ENCODE peak calls at places on chromosomes 7 and 10, in five cellular contexts. E is PC-9, N is cardiac muscle cell, A is RWPE2, F is cardiac fibroblast. C is an unnamed sample.

GRCh38 chr7:100649826-100650565 is 6.3 kb downstream of the ACTL6B start:
- DNase-seq in E (peak; percentile 49), N (peak; percentile 18), A (no peak), F (peak; percentile 16), C (no peak)

GRCh38 chr10:74231375-74231774 is 80.4 kb downstream of the ADK start:
- DNase-seq in E (peak; percentile 54), N (peak; percentile 38), A (no peak), F (peak; percentile 46), C (peak; percentile 46)

GRCh38 chr10:8242295-8242872 is 187.9 kb downstream of the GATA3 start:
- DNase-seq in E (no peak), N (no peak), A (no peak), F (no peak), C (no peak)

GRCh38 chr10:102599565-102600327 is 44.5 kb upstream of the TRIM8 start:
- DNase-seq in E (no peak), N (peak; percentile 91), A (no peak), F (peak; percentile 88), C (no peak)

GRCh38 chr7:98613601-98614425 is 3.3 kb upstream of the NPTX2 start:
- DNase-seq in E (peak; percentile 6), N (peak; percentile 40), A (no peak), F (peak; percentile 52), C (peak; percentile 8)

GRCh38 chr10:66151346-66151745 is 774.5 kb upstream of the LRRTM3 start:
- DNase-seq in E (no peak), N (peak; percentile 2), A (no peak), F (no peak), C (no peak)

GRCh38 chr10:124063736-124064135 is 29.7 kb downstream of the CHST15 start:
- DNase-seq in E (no peak), N (peak; percentile 86), A (no peak), F (peak; percentile 80), C (peak; percentile 89)

GRCh38 chr10:96337106-96337505 is 21.7 kb downstream of the OPALIN start:
- DNase-seq in E (no peak), N (no peak), A (no peak), F (no peak), C (no peak)

GRCh38 chr7:8068892-8069686 is 100.5 kb downstream of the GLCCI1 start:
- DNase-seq in E (no peak), N (no peak), A (no peak), F (no peak), C (no peak)

GRCh38 chr10:24762161-24762924 is 38.7 kb upstream of the ARHGAP21 start:
- DNase-seq in E (no peak), N (peak; percentile 74), A (no peak), F (peak; percentile 68), C (no peak)

GRCh38 chr10:79403441-79404230 is 41.8 kb downstream of the ZCCHC24 start:
- DNase-seq in E (no peak), N (peak; percentile 91), A (no peak), F (peak; percentile 88), C (no peak)

GRCh38 chr10:1115262-1115955 is 59.2 kb downstream of the WDR37 start:
- DNase-seq in E (no peak), N (no peak), A (no peak), F (no peak), C (no peak)

GRCh38 chr7:110534241-110534931 is 556.5 kb upstream of the LRRN3 start:
- DNase-seq in E (peak; percentile 30), N (no peak), A (peak; percentile 86), F (no peak), C (peak; percentile 73)

GRCh38 chr10:119331031-119331430 is 123.7 kb downstream of the GRK5 start:
- DNase-seq in E (no peak), N (no peak), A (no peak), F (no peak), C (no peak)

GRCh38 chr10:11440250-11441150 is 170.9 kb downstream of the USP6NL start:
- DNase-seq in E (no peak), N (no peak), A (no peak), F (no peak), C (no peak)

GRCh38 chr7:45451636-45452035 is 122.5 kb upstream of the ADCY1 start:
- DNase-seq in E (no peak), N (no peak), A (no peak), F (no peak), C (peak; percentile 7)

GRCh38 chr10:11898372-11899066 is 75.4 kb downstream of the PROSER2 start:
- DNase-seq in E (peak; percentile 91), N (peak; percentile 32), A (peak; percentile 85), F (peak; percentile 30), C (no peak)

GRCh38 chr10:101935431-101935830 is 91.8 kb upstream of the KCNIP2 start:
- DNase-seq in E (no peak), N (no peak), A (no peak), F (no peak), C (no peak)

GRCh38 chr10:44393834-44394547 is 9.1 kb upstream of the CXCL12 start:
- DNase-seq in E (no peak), N (no peak), A (no peak), F (no peak), C (no peak)

GRCh38 chr10:58919927-58920654 is 256.4 kb upstream of the PHYHIPL start:
- DNase-seq in E (no peak), N (peak; percentile 78), A (no peak), F (peak; percentile 76), C (peak; percentile 85)

GRCh38 chr7:157752832-157753291 is 416.1 kb downstream of the DNAJB6 start:
- DNase-seq in E (no peak), N (peak; percentile 20), A (no peak), F (no peak), C (no peak)

GRCh38 chr10:89352039-89352597 is 24.3 kb downstream of the IFIT3 start:
- DNase-seq in E (peak; percentile 76), N (peak; percentile 97), A (peak; percentile 65), F (peak; percentile 98), C (peak; percentile 99)

GRCh38 chr10:11152801-11153200 is 135.1 kb downstream of the CELF2 start:
- DNase-seq in E (no peak), N (no peak), A (no peak), F (no peak), C (no peak)

GRCh38 chr10:103658049-103658577 is 164.6 kb downstream of the NEURL1 start:
- DNase-seq in E (no peak), N (peak; percentile 83), A (no peak), F (peak; percentile 64), C (no peak)

GRCh38 chr10:6766061-6766460 is 186.0 kb upstream of the PRKCQ start:
- DNase-seq in E (no peak), N (peak; percentile 82), A (no peak), F (peak; percentile 87), C (peak; percentile 44)

GRCh38 chr10:102310356-102311024 is 65.2 kb downstream of the GBF1 start:
- DNase-seq in E (peak; percentile 43), N (peak; percentile 67), A (no peak), F (peak; percentile 68), C (peak; percentile 69)

GRCh38 chr7:128893251-128894100 is 17.0 kb downstream of the KCP start:
- DNase-seq in E (peak; percentile 97), N (no peak), A (peak; percentile 95), F (no peak), C (no peak)

GRCh38 chr7:138834583-138834982 is 36.6 kb upstream of the ATP6V0A4 start:
- DNase-seq in E (no peak), N (no peak), A (no peak), F (no peak), C (no peak)

GRCh38 chr7:74479961-74480829 is 26.5 kb downstream of the GTF2IRD1 start:
- DNase-seq in E (no peak), N (peak; percentile 86), A (no peak), F (peak; percentile 89), C (peak; percentile 91)

GRCh38 chr7:82234457-82235049 is 209.0 kb downstream of the CACNA2D1 start:
- DNase-seq in E (no peak), N (peak; percentile 65), A (no peak), F (peak; percentile 71), C (peak; percentile 30)
- TF ChIP-seq CTCF in E (peak; percentile 78), N (peak; percentile 58), A (peak; percentile 83), F (peak; percentile 45), C (peak; percentile 89)

GRCh38 chr7:69967152-69967591 is 368.9 kb downstream of the AUTS2 start:
- DNase-seq in E (no peak), N (peak; percentile 58), A (no peak), F (peak; percentile 29), C (no peak)

GRCh38 chr7:69962856-69963149 is 364.5 kb downstream of the AUTS2 start:
- DNase-seq in E (no peak), N (peak; percentile 56), A (no peak), F (peak; percentile 38), C (no peak)

GRCh38 chr7:69968969-69969368 is 370.7 kb downstream of the AUTS2 start:
- DNase-seq in E (no peak), N (no peak), A (no peak), F (no peak), C (no peak)

GRCh38 chr7:69963388-69963787 is 365.1 kb downstream of the AUTS2 start:
- DNase-seq in E (no peak), N (no peak), A (no peak), F (no peak), C (no peak)

DNA sequence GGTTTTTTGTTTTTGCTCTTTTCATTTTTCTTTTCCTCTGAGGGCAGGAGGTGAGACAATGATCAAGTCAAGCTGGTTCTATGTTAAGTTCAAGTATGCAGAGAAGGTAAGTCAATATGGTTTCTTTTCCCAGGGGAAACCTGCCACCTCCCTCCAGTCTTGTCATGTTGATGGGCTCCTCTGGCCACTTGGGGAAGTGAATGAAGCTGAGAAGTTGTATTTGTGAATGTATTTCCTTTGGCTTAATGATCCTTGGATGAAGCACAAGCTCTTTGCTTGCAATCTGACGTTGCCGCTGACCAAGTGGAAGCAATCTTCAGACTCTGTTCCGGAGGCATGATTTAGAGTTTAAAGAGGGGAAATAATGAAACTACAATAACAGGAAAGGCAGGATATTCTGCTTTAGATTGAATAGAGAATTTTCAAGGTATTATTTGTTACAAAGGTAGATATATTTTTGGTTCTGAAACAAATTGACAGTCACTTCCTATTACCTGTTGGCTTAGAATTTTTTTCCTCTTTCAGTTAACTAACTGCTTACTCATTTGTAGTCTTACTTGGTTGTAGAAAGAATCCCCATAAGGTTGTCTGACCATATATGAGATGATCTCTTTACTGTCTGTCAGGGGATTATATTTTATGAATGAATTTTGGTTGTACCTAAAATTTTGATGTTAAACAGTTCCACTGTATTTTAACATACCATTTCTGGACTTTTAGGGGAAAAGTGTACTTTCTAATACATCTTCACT is 369.6 kb downstream of the AUTS2 start:
- DNase-seq in E (no peak), N (peak; percentile 23), A (no peak), F (peak; percentile 10), C (no peak)
- TF ChIP-seq CTCF in E (no peak), N (no peak), A (no peak), F (no peak), C (no peak)

GRCh38 chr10:120646738-120647427 is 189.9 kb downstream of the PLPP4 start:
- DNase-seq in E (no peak), N (no peak), A (no peak), F (no peak), C (no peak)
- TF ChIP-seq CTCF in E (no peak), N (no peak), A (no peak), F (no peak), C (no peak)

GRCh38 chr10:70190102-70190501 is 19.8 kb upstream of the SAR1A start:
- DNase-seq in E (no peak), N (no peak), A (no peak), F (no peak), C (no peak)
- TF ChIP-seq CTCF in E (no peak), N (no peak), A (no peak), F (no peak), C (no peak)

GRCh38 chr10:128723631-128724205 is 597.5 kb upstream of the MKI67 start:
- DNase-seq in E (no peak), N (no peak), A (no peak), F (no peak), C (no peak)
- TF ChIP-seq CTCF in E (no peak), N (no peak), A (no peak), F (no peak), C (no peak)

C was measured in HFFc6.